ENCODE peak calls at places on chromosomes 11 and 22, in nine cellular contexts. L is SJSA1, S is tibial artery, P is lung, W is testis, G is upper lobe of right lung, R is body of pancreas, D is A549, V is GM23248. T is an unnamed sample.

GRCh38 chr11:7918141-7918540 is 12.9 kb downstream of the OR10A6 start:
- DNase-seq in L (no peak), S (no peak), P (no peak), W (no peak), G (no peak), R (no peak), D (no peak), V (no peak), T (no peak)

GRCh38 chr11:118939948-118940598 is 14.3 kb upstream of the BCL9L start:
- DNase-seq in L (no peak), S (no peak), P (no peak), W (no peak), G (no peak), R (no peak), D (no peak), V (peak; percentile 16), T (peak; percentile 47)

GRCh38 chr11:12727556-12728070 is 53.4 kb downstream of the TEAD1 start:
- DNase-seq in L (no peak), S (no peak), P (no peak), W (no peak), G (no peak), R (no peak), D (no peak), V (peak; percentile 38), T (no peak)

GRCh38 chr11:13183094-13183825 is 94.3 kb upstream of the BMAL1 start:
- DNase-seq in L (no peak), S (no peak), P (no peak), W (peak; percentile 21), G (no peak), R (no peak), D (peak; percentile 53), V (peak; percentile 77), T (peak; percentile 12)

GRCh38 chr22:31290494-31291402 is 1.5 kb downstream of the PIK3IP1 start:
- DNase-seq in L (peak; percentile 88), S (peak; percentile 96), P (peak; percentile 94), W (peak; percentile 98), G (peak; percentile 98), R (peak; percentile 94), D (peak; percentile 89), V (peak; percentile 99), T (peak; percentile 96)

GRCh38 chr11:11860103-11860979 is 18.6 kb downstream of the USP47 start:
- DNase-seq in L (no peak), S (no peak), P (no peak), W (no peak), G (no peak), R (no peak), D (no peak), V (peak; percentile 47), T (no peak)

GRCh38 chr11:45473491-45473890 is 187.3 kb upstream of the SYT13 start:
- DNase-seq in L (no peak), S (peak; percentile 42), P (no peak), W (no peak), G (no peak), R (no peak), D (no peak), V (no peak), T (no peak)

GRCh38 chr11:116598556-116598955 is 174.2 kb downstream of the BUD13 start:
- DNase-seq in L (no peak), S (no peak), P (no peak), W (no peak), G (peak; percentile 4), R (no peak), D (no peak), V (no peak), T (no peak)

GRCh38 chr22:36293606-36294292 is 40.8 kb downstream of the APOL1 start:
- DNase-seq in L (no peak), S (peak; percentile 64), P (no peak), W (no peak), G (peak; percentile 51), R (no peak), D (no peak), V (no peak), T (no peak)

GRCh38 chr11:72584293-72584921 is 89.8 kb downstream of the PDE2A start:
- DNase-seq in L (no peak), S (peak; percentile 84), P (peak; percentile 57), W (peak; percentile 69), G (peak; percentile 86), R (no peak), D (no peak), V (peak; percentile 59), T (peak; percentile 62)

GRCh38 chr22:21451545-21452520 is 15.4 kb upstream of the TMEM191C start:
- DNase-seq in L (peak; percentile 28), S (peak; percentile 33), P (no peak), W (peak; percentile 8), G (peak; percentile 30), R (no peak), D (no peak), V (no peak), T (no peak)

GRCh38 chr11:71213696-71214552 is 38.5 kb downstream of the SHANK2 start:
- DNase-seq in L (no peak), S (peak; percentile 45), P (no peak), W (no peak), G (peak; percentile 30), R (no peak), D (no peak), V (no peak), T (no peak)

GRCh38 chr11:67032830-67033555 is 10.1 kb downstream of the SYT12 start:
- DNase-seq in L (peak; percentile 100), S (peak; percentile 89), P (no peak), W (no peak), G (no peak), R (no peak), D (peak; percentile 64), V (peak; percentile 95), T (no peak)

GRCh38 chr11:79744941-79745340 is 304.1 kb upstream of the TENM4 start:
- DNase-seq in L (no peak), S (no peak), P (no peak), W (no peak), G (no peak), R (no peak), D (no peak), V (no peak), T (no peak)

GRCh38 chr22:47175761-47176359 is 413.4 kb downstream of the TBC1D22A start:
- DNase-seq in L (peak; percentile 40), S (peak; percentile 62), P (no peak), W (no peak), G (peak; percentile 63), R (peak; percentile 11), D (no peak), V (no peak), T (no peak)

GRCh38 chr22:45311033-45311531 is 1.3 kb downstream of the FAM118A start:
- DNase-seq in L (no peak), S (no peak), P (no peak), W (no peak), G (no peak), R (no peak), D (no peak), V (no peak), T (no peak)
- H3K27ac ChIP-seq in L (no peak overlapping the region), S (peak overlapping the region; percentile 91), P (no peak overlapping the region), W (no peak overlapping the region), G (no peak overlapping the region), R (no peak overlapping the region), D (no peak overlapping the region), V (no peak overlapping the region), T (peak overlapping the region; percentile 82)

GRCh38 chr11:2944953-2945756 is 15.9 kb upstream of the PHLDA2 start:
- DNase-seq in L (peak; percentile 93), S (peak; percentile 95), P (peak; percentile 90), W (peak; percentile 94), G (peak; percentile 97), R (peak; percentile 75), D (no peak), V (peak; percentile 98), T (no peak)
- H3K4me3 ChIP-seq in L (no peak overlapping the region), S (peak overlapping the region; percentile 26), P (no peak overlapping the region), W (no peak overlapping the region), G (peak overlapping the region; percentile 33), R (no peak overlapping the region), D (no peak overlapping the region), V (peak overlapping the region; percentile 67), T (no peak overlapping the region)

GRCh38 chr22:48849963-48850657 is 977.6 kb downstream of the BRD1 start:
- DNase-seq in L (no peak), S (peak; percentile 53), P (no peak), W (no peak), G (peak; percentile 44), R (no peak), D (no peak), V (no peak), T (no peak)

GRCh38 chr22:48853627-48854240 is 973.9 kb downstream of the BRD1 start:
- DNase-seq in L (no peak), S (no peak), P (no peak), W (no peak), G (no peak), R (peak; percentile 3), D (no peak), V (no peak), T (no peak)

GRCh38 chr22:48851933-48852549 is 975.6 kb downstream of the BRD1 start:
- DNase-seq in L (no peak), S (peak; percentile 41), P (no peak), W (no peak), G (peak; percentile 51), R (no peak), D (no peak), V (no peak), T (no peak)

GRCh38 chr22:48849513-48849912 is 978.2 kb downstream of the BRD1 start:
- DNase-seq in L (no peak), S (no peak), P (no peak), W (no peak), G (peak; percentile 30), R (no peak), D (no peak), V (no peak), T (no peak)

GRCh38 chr22:48850658-48851287 is 976.9 kb downstream of the BRD1 start:
- DNase-seq in L (no peak), S (peak; percentile 49), P (no peak), W (no peak), G (peak; percentile 48), R (no peak), D (no peak), V (no peak), T (no peak)
- H3K9me3 ChIP-seq in L (no peaks in the 10 kb centered on the region), S (no peaks in the 10 kb centered on the region), P (peaks cover 3% of the 10 kb centered on the region), W (no peaks in the 10 kb centered on the region), G (no peaks in the 10 kb centered on the region), R (no peaks in the 10 kb centered on the region), D (no peaks in the 10 kb centered on the region), V (no peaks in the 10 kb centered on the region), T (no peaks in the 10 kb centered on the region)

GRCh38 chr22:41562461-41562860 is 1.7 kb downstream of the CSDC2 start:
- DNase-seq in L (no peak), S (no peak), P (no peak), W (no peak), G (no peak), R (no peak), D (no peak), V (no peak), T (no peak)

GRCh38 chr22:41561788-41562187 is 978 bp downstream of the CSDC2 start:
- DNase-seq in L (no peak), S (peak; percentile 72), P (no peak), W (peak; percentile 76), G (no peak), R (peak; percentile 70), D (no peak), V (no peak), T (no peak)

GRCh38 chr22:41563051-41563711 is 2.4 kb downstream of the CSDC2 start:
- DNase-seq in L (peak; percentile 84), S (peak; percentile 86), P (no peak), W (peak; percentile 41), G (no peak), R (no peak), D (peak; percentile 53), V (peak; percentile 85), T (no peak)

GRCh38 chr22:41560095-41560487 is 719 bp upstream of the CSDC2 start:
- DNase-seq in L (no peak), S (no peak), P (no peak), W (peak; percentile 38), G (no peak), R (no peak), D (no peak), V (no peak), T (no peak)

GRCh38 chr22:41561335-41561734 is 525 bp downstream of the CSDC2 start:
- DNase-seq in L (no peak), S (no peak), P (no peak), W (peak; percentile 42), G (no peak), R (no peak), D (no peak), V (no peak), T (no peak)
- H3K27ac ChIP-seq in L (no peak overlapping the region), S (peak overlapping the region; percentile 97), P (peak overlapping the region; percentile 72), W (peak overlapping the region; percentile 67), G (peak overlapping the region; percentile 58), R (peak overlapping the region; percentile 82), D (peak overlapping the region; percentile 82), V (no peak overlapping the region), T (no peak overlapping the region)